ENCODE peak calls at places on chromosomes 13 and 19, in seven cellular contexts. R is HepG2, N is K562, L is GM12878, B is SK-N-SH, G is HCT116, D is H1. K is an unnamed sample.

GRCh38 chr19:1251503-1252220 is 3.3 kb downstream of the MIDN start:
- DNase-seq in R (peak; percentile 90), N (peak; percentile 45), L (no peak), B (peak; percentile 65), G (no peak), D (no peak), K (no peak)

GRCh38 chr19:8612807-8613171 is 2.3 kb upstream of the ADAMTS10 start:
- DNase-seq in R (no peak), N (no peak), L (no peak), B (no peak), G (no peak), D (no peak), K (no peak)

GRCh38 chr13:33639158-33639557 is 178.8 kb upstream of the RFC3 start:
- DNase-seq in R (peak; percentile 66), N (no peak), L (no peak), B (no peak), G (no peak), D (no peak), K (no peak)

GRCh38 chr13:110512198-110512740 is 49.3 kb downstream of the RAB20 start:
- DNase-seq in R (no peak), N (no peak), L (no peak), B (no peak), G (no peak), D (no peak), K (no peak)

GRCh38 chr13:100594731-100595130 is 6.1 kb upstream of the GGACT start:
- DNase-seq in R (peak; percentile 18), N (peak; percentile 53), L (no peak), B (no peak), G (no peak), D (no peak), K (peak; percentile 51)

GRCh38 chr13:63691474-63691873 is 2275.8 kb upstream of the PCDH20 start:
- DNase-seq in R (no peak), N (no peak), L (no peak), B (peak; percentile 27), G (no peak), D (no peak), K (no peak)

GRCh38 chr13:29575098-29575497 is 20.4 kb downstream of the SLC7A1 start:
- DNase-seq in R (no peak), N (no peak), L (no peak), B (no peak), G (no peak), D (no peak), K (no peak)

GRCh38 chr13:40666905-40667621 is 622 bp upstream of the FOXO1 start:
- DNase-seq in R (peak; percentile 48), N (peak; percentile 50), L (no peak), B (peak; percentile 86), G (no peak), D (no peak), K (no peak)

GRCh38 chr19:37333457-37333856 is 37.4 kb upstream of the ZNF527 start:
- DNase-seq in R (no peak), N (no peak), L (no peak), B (no peak), G (no peak), D (no peak), K (no peak)

GRCh38 chr13:109166807-109167206 is 537.4 kb downstream of the MYO16 start:
- DNase-seq in R (no peak), N (no peak), L (no peak), B (no peak), G (no peak), D (no peak), K (no peak)

GRCh38 chr13:44449999-44450821 is 76.6 kb downstream of the SERP2 start:
- DNase-seq in R (peak; percentile 42), N (no peak), L (no peak), B (no peak), G (no peak), D (no peak), K (peak; percentile 74)

GRCh38 chr19:55005684-55006488 is 32.2 kb downstream of the GP6 start:
- DNase-seq in R (peak; percentile 12), N (peak; percentile 94), L (peak; percentile 64), B (peak; percentile 46), G (peak; percentile 98), D (no peak), K (peak; percentile 72)

DNA sequence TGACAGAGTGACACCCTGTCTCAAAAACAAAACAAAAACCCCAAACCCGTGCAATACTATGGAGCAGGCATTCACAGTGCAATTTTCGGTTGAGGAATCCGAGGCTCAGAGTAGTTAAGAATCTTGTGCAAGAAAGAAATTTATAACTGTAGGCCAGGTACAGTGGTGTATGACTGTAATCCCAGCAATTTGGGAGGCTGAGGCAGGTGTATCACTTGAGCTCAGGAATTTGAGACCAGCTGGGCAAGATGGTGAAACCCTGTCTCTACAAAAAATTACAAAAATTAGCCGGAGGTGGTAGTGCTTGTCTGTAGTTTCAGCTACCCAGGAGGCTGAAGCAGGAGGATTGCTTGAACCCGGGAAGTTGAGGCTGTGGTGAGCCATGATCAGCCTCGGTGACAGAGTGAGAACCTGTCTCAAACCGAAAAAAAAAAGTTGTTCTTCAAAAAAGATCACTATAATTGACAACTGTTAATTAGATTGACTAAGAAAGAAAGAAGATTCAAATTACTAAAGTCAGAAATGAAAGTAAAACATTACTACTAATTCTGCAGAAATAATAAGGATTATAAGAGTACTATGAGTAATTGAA is 12.9 kb downstream of the CEACAM1 start:
- DNase-seq in R (no peak), N (no peak), L (no peak), B (no peak), G (no peak), D (no peak), K (no peak)
- TF ChIP-seq JUND in R (no peak), N (no peak), L (no peak), B (no peak), G (no peak), D (no peak), K (no peak)

GRCh38 chr13:77800219-77800618 is 102.7 kb downstream of the SLAIN1 start:
- DNase-seq in R (no peak), N (no peak), L (no peak), B (no peak), G (no peak), D (no peak), K (no peak)
- TF ChIP-seq JUND in R (no peak), N (no peak), L (no peak), B (no peak), G (no peak), D (no peak), K (no peak)

GRCh38 chr19:47210689-47211316 is 20.2 kb downstream of the BBC3 start:
- DNase-seq in R (peak; percentile 71), N (peak; percentile 90), L (no peak), B (peak; percentile 74), G (no peak), D (peak; percentile 60), K (no peak)
- TF ChIP-seq JUND in R (no peak), N (peak; percentile 72), L (no peak), B (no peak), G (peak; percentile 18), D (no peak), K (no peak)

DNA sequence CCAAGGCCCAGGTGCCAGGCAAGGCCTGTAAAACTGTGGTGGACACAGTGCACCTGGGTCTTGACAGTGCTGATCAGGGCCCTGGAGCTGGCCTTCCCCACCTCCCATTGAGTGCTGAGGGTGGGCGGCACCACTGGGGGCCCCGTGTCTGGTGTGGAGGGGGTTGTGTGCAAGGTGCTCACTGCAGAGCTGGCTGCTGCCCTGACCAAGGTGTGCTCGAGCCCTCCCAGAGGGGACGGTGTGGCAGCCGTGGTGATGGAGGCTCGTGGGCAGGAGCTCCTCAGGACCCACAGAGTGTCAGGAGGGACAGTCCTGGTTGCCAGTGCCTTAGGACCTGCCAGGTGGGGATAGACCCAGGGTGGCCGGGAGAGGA is 23.0 kb downstream of the ATP4B start:
- DNase-seq in R (no peak), N (no peak), L (no peak), B (no peak), G (no peak), D (no peak), K (no peak)
- TF ChIP-seq JUND in R (no peak), N (no peak), L (no peak), B (no peak), G (no peak), D (no peak), K (no peak)

DNA sequence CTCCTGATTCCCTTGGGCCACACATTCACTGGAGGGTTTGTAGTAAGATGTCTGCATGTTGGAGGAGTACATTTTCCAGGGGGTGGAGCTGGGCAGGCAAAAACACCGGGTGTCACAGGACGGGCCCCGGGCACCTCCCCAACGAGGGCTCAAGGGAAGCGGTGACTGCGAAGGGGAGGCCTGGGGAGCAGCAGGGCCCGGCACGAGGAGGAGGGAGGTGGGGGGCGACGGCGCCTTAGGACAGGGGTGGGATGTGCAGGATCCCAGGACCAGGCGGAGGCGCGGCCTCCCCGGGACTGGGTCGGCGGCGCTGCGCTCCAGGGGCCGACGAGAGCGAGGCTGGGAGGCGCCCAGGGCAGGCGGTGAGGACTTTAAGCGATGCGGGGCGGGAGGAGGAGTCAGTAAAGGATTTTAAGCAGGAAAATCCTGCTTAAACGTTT is 501 bp downstream of the ZNF160 start:
- DNase-seq in R (no peak), N (peak; percentile 30), L (no peak), B (peak; percentile 69), G (no peak), D (no peak), K (peak; percentile 48)
- TF ChIP-seq JUND in R (no peak), N (no peak), L (no peak), B (no peak), G (no peak), D (no peak), K (no peak)

GRCh38 chr13:52344108-52344507 is 61.9 kb downstream of the THSD1 start:
- DNase-seq in R (no peak), N (no peak), L (no peak), B (no peak), G (no peak), D (no peak), K (no peak)
- TF ChIP-seq JUND in R (no peak), N (no peak), L (no peak), B (no peak), G (no peak), D (no peak), K (no peak)

K was measured in T47D.